ENCODE peak calls at places on chromosomes 5 and 9, in six cellular contexts. Y is prostate gland, T is psoas muscle, F is Peyer's patch, X is uterus, H is spleen. P is an unnamed sample.
A peak's percentile ranks its signal among the peaks of the same experiment; 100 is the strongest.

GRCh38 chr5:142981886-142982820 is 212.0 kb downstream of the ARHGAP26 start:
- DNase-seq in H (no peak), X (peak; percentile 74), F (peak; percentile 89), T (peak; percentile 51), Y (peak; percentile 87), P (peak; percentile 61)

GRCh38 chr9:79768199-79768598 is 196.4 kb downstream of the TLE4 start:
- DNase-seq in T (no peak), H (no peak), Y (no peak), X (no peak), F (no peak), P (no peak)

GRCh38 chr5:142013734-142014495 is 1.1 kb upstream of the GNPDA1 start:
- DNase-seq in T (peak; percentile 60), F (peak; percentile 84), H (no peak), X (peak; percentile 32), Y (no peak), P (peak; percentile 53)

GRCh38 chr5:139709587-139710369 is 61.6 kb downstream of the CXXC5 start:
- DNase-seq in X (no peak), T (peak; percentile 54), Y (no peak), H (peak; percentile 90), F (peak; percentile 62), P (no peak)

GRCh38 chr5:15655683-15656082 is 155.7 kb downstream of the FBXL7 start:
- DNase-seq in T (no peak), F (no peak), X (no peak), Y (no peak), H (no peak), P (no peak)

GRCh38 chr5:5795074-5795779 is 372.8 kb downstream of the ICE1 start:
- DNase-seq in F (no peak), Y (no peak), X (no peak), H (no peak), T (peak; percentile 41), P (no peak)

GRCh38 chr9:122213589-122214413 is 15.0 kb downstream of the LHX6 start:
- DNase-seq in H (no peak), T (peak; percentile 44), F (peak; percentile 54), X (no peak), Y (no peak), P (no peak)

GRCh38 chr5:172144291-172144815 is 43.7 kb downstream of the STK10 start:
- DNase-seq in Y (no peak), T (no peak), H (no peak), F (no peak), X (no peak), P (peak; percentile 20)

GRCh38 chr5:141692919-141693848 is 11.2 kb upstream of the ARAP3 start:
- DNase-seq in F (peak; percentile 58), T (no peak), X (no peak), H (no peak), Y (no peak), P (no peak)

GRCh38 chr5:118354806-118355205 is 633.5 kb downstream of the DTWD2 start:
- DNase-seq in T (no peak), X (no peak), Y (no peak), F (no peak), H (no peak), P (no peak)

GRCh38 chr5:16552666-16553343 is 64.0 kb downstream of the RETREG1 start:
- DNase-seq in F (peak; percentile 89), Y (peak; percentile 83), H (no peak), T (peak; percentile 75), X (peak; percentile 49), P (peak; percentile 57)

GRCh38 chr5:112995764-112996618 is 19.4 kb downstream of the DCP2 start:
- DNase-seq in Y (peak; percentile 65), F (peak; percentile 92), H (peak; percentile 80), X (peak; percentile 71), T (peak; percentile 45), P (peak; percentile 78)

DNA sequence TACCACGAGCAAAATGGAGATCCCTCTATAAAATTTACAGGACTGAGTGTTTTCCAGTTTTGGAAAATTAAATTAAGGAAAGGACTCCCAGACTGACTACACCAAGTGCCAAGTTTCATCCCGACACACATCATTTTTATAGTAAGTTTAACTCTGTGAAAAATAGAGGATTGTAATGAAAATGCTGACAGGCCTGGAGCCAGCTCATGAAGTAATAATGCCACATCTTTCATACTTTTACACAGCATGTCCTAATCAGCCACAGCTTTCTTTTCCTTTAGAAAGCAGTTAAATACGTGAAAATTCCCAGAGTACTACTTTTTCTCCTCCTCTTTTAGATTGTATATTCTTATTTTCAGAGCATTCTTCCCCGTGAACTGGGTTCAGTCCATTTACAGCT is 169.2 kb downstream of the SAXO1 start:
- DNase-seq in T (no peak), H (no peak), F (no peak), X (peak; percentile 41), Y (no peak), P (no peak)
- H3K27ac ChIP-seq in T (no peak overlapping the region), H (no peak overlapping the region), F (no peak overlapping the region), X (peak overlapping the region; percentile 75), Y (no peak overlapping the region), P (no peak overlapping the region)

DNA sequence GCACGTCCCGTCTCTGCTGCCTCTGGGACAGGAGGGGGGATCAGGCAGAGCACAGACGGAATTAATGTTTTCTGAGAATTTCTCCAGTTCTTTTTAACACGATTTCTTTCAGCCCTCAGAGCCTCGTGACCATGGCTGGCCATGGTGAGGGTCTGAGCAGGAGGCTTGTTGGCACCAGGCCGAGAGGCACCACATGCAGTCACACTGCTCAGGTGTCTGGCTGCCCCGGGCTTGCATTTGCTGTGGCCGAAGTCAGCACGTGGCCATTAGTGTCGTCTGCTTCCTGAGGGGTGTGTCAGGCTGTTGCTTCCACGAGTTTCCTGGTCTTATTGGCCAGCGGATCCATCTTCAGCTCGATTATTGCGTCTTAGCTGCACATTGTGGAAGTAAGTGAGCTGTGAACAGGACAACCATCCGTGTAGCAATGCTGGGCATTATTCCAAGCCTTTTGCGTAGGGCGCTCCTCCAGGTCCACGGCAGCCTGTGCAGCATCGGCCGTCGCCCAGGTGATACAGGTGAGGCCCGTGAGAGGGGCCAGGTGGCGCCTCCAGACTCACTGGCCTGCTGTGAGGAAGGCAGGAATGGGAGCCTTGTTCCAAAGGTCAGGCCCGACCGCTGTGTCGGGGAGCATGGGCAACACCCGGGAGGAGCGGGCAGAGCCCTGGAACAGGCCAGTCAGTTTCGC is 114.2 kb upstream of the CACNA1B start:
- DNase-seq in F (no peak), T (no peak), Y (no peak), X (no peak), H (no peak), P (no peak)
- H3K36me3 ChIP-seq in F (peaks cover 72% of the 10 kb centered on the region), T (peaks cover 3% of the 10 kb centered on the region), Y (no peaks in the 10 kb centered on the region), X (no peaks in the 10 kb centered on the region), H (peaks cover 89% of the 10 kb centered on the region), P (peaks cover 81% of the 10 kb centered on the region)

DNA sequence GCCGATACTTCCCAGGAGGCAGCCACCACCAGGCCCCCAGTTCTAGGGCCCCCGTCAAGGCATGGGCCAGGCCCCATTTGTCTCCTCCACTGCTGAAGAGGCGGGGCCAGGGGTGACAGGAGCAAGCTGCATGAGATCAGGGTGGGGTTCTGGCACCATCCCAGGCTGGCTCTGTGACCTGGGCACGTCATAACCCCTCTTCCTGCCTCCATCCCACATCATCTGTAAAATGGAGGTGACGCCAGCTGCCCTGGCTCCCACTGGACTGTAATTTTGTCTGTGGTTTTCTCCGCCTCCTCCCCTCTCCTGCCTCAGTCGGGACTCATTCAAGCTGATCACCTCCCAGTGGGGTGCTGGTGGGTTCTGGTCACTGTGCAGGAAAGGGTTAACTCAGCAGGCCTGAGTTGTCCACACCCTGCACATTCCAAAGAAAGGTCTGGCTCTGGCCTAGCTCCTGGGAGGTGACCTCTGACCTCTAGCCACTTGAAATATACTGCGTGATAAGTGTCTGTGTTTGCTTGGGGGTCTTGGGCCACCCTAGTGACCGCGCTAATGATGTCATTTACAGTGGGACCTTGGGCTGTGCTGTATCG is 128.2 kb downstream of the RXRA start:
- DNase-seq in T (no peak), H (peak; percentile 59), X (no peak), F (no peak), Y (no peak), P (no peak)
- H3K27ac ChIP-seq in T (peak overlapping the region; percentile 16), H (peak overlapping the region; percentile 92), X (no peak overlapping the region), F (no peak overlapping the region), Y (no peak overlapping the region), P (peak overlapping the region; percentile 81)

DNA sequence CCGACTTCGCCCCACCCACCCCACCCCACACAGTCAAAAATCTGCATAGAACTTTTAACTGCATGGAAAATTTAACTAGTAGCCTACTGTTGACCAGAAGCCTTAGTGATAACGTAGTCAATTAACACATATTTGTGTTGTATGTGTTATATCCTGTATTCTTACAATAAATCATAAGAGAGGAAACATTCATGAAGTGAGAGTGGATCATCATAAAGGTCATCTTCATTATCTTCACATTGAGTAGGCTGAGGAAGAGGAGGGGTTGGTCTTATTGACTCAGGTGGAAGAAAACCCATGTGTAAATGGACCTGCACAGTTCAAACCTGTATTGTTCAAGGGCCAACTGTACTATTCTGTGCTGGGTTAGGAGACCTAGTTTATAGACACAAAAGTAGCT is 31.4 kb downstream of the XPA start:
- DNase-seq in T (no peak), F (no peak), Y (no peak), X (no peak), H (no peak), P (no peak)
- H3K36me3 ChIP-seq in T (peaks cover 26% of the 10 kb centered on the region), F (peaks cover 100% of the 10 kb centered on the region), Y (no peaks in the 10 kb centered on the region), X (no peaks in the 10 kb centered on the region), H (peaks cover 99% of the 10 kb centered on the region), P (peaks cover 29% of the 10 kb centered on the region)

GRCh38 chr5:96294887-96295209 is 138.2 kb downstream of the PCSK1 start:
- DNase-seq in T (no peak), X (no peak), H (no peak), F (no peak), Y (no peak), P (no peak)
- H3K27ac ChIP-seq in T (peak overlapping the region; percentile 39), X (no peak overlapping the region), H (no peak overlapping the region), F (no peak overlapping the region), Y (no peak overlapping the region), P (no peak overlapping the region)

GRCh38 chr9:117868594-117868993 is 164.4 kb downstream of the TLR4 start:
- DNase-seq in X (no peak), F (no peak), H (no peak), T (no peak), Y (no peak), P (no peak)

GRCh38 chr9:117869287-117869686 is 165.1 kb downstream of the TLR4 start:
- DNase-seq in Y (no peak), T (no peak), X (no peak), H (no peak), F (no peak), P (no peak)
- H3K36me3 ChIP-seq in Y (no peaks in the 10 kb centered on the region), T (no peaks in the 10 kb centered on the region), X (no peaks in the 10 kb centered on the region), H (no peaks in the 10 kb centered on the region), F (no peaks in the 10 kb centered on the region), P (no peaks in the 10 kb centered on the region)